ENCODE peak calls at places on chromosome 11, in nine cellular contexts. A is PC-3, E is AG04450, Z is EH, N is cardiac septum, H is NCI-H1048, T is NCI-H2029 treated with DMSO at 0.1 percent for 48 hours, O is renal cortical epithelial cell, R is uterus. F is an unnamed sample.

GRCh38 chr11:1100417-1101245 is 26.0 kb downstream of the MUC2 start:
- DNase-seq in N (no peak), H (no peak), E (no peak), R (no peak), A (no peak), O (no peak), Z (no peak), T (no peak), F (no peak)

GRCh38 chr11:74025467-74026166 is 16.7 kb upstream of the UCP3 start:
- DNase-seq in N (no peak), R (no peak), T (no peak), O (peak; percentile 89), H (no peak), A (peak; percentile 87), E (no peak), Z (peak; percentile 88), F (peak; percentile 6)

GRCh38 chr11:9626778-9627394 is 37.0 kb upstream of the SWAP70 start:
- DNase-seq in T (no peak), O (no peak), E (no peak), R (no peak), H (no peak), A (no peak), N (no peak), Z (no peak), F (no peak)

GRCh38 chr11:79304599-79305212 is 136.1 kb downstream of the TENM4 start:
- DNase-seq in R (no peak), Z (peak; percentile 0), O (peak; percentile 16), H (no peak), E (no peak), N (no peak), T (no peak), A (no peak), F (no peak)

GRCh38 chr11:87463486-87464102 is 425.9 kb downstream of the TMEM135 start:
- DNase-seq in R (no peak), N (no peak), T (no peak), H (peak; percentile 10), O (peak; percentile 25), A (peak; percentile 84), Z (peak; percentile 44), E (no peak), F (peak; percentile 38)

GRCh38 chr11:92311616-92312449 is 87.2 kb downstream of the FAT3 start:
- DNase-seq in H (no peak), R (no peak), E (no peak), Z (peak; percentile 18), T (no peak), O (peak; percentile 29), N (no peak), A (peak; percentile 31), F (no peak)

GRCh38 chr11:102476069-102476468 is 23.5 kb upstream of the TMEM123 start:
- DNase-seq in O (peak; percentile 67), R (no peak), N (no peak), E (no peak), Z (peak; percentile 22), H (no peak), T (no peak), A (no peak), F (no peak)

GRCh38 chr11:77418155-77418980 is 55.5 kb downstream of the PAK1 start:
- DNase-seq in O (no peak), E (no peak), H (no peak), N (no peak), R (no peak), A (no peak), T (no peak), Z (no peak), F (no peak)

GRCh38 chr11:98940913-98941312 is 79.8 kb upstream of the CNTN5 start:
- DNase-seq in Z (no peak), A (peak; percentile 64), N (no peak), H (no peak), T (no peak), E (no peak), R (no peak), O (no peak), F (no peak)

GRCh38 chr11:72343159-72343756 is 91.1 kb downstream of the CLPB start:
- DNase-seq in O (no peak), Z (peak; percentile 38), N (no peak), H (no peak), R (peak; percentile 26), A (peak; percentile 40), E (no peak), T (no peak), F (no peak)

F was measured in ACHN.